ENCODE peak calls at places on chromosomes 1 and 21, in ten cellular contexts. B is A549, L is lower lobe of right lung, G is heart left ventricle, T is left lung, A is body of pancreas, O is HepG2, Y is HCT116, Q is Panc1, S is GM12878. H is an unnamed sample. For H3K4me1, the result is how much of the 10 kb centered on the place peaks cover.

GRCh38 chr1:47137925-47138615 is 829 bp downstream of the CYP4A22 start:
- ATAC-seq in O (peak), T (no peak), S (no peak), Y (no peak), Q (no peak), B (no peak), A (no peak), G (no peak), L (no peak), H (no peak)

GRCh38 chr1:18486195-18486594 is 5.5 kb downstream of the KLHDC7A start:
- ATAC-seq in O (peak), B (peak), L (no peak), T (no peak), A (no peak), Y (peak), Q (peak), S (no peak), G (no peak), H (no peak)

GRCh38 chr1:19010503-19010902 is 54.0 kb upstream of the IFFO2 start:
- ATAC-seq in A (peak), G (no peak), S (no peak), O (peak), Q (peak), B (no peak), Y (peak), T (peak), L (peak), H (no peak)

GRCh38 chr1:40711465-40712404 is 20.2 kb downstream of the NFYC start:
- ATAC-seq in Q (no peak), L (peak), T (peak), Y (peak), B (no peak), S (peak), A (no peak), O (no peak), G (peak), H (no peak)

GRCh38 chr1:245054105-245054831 is 100.5 kb upstream of the KIF26B start:
- ATAC-seq in O (no peak), B (no peak), L (peak), Y (no peak), T (peak), S (no peak), A (no peak), G (no peak), Q (no peak), H (no peak)

GRCh38 chr1:155813672-155814071 is 43.3 kb downstream of the GON4L start:
- ATAC-seq in A (no peak), B (no peak), L (no peak), G (no peak), O (no peak), S (no peak), Q (no peak), Y (no peak), T (no peak), H (no peak)

GRCh38 chr1:210850556-210850955 is 283.4 kb downstream of the KCNH1 start:
- ATAC-seq in B (peak), G (no peak), Q (no peak), O (no peak), S (no peak), T (no peak), A (no peak), Y (no peak), L (no peak), H (no peak)

GRCh38 chr1:161071886-161072371 is 2.2 kb upstream of the ARHGAP30 start:
- ATAC-seq in S (no peak), Y (peak), L (peak), B (peak), O (peak), G (peak), A (peak), T (peak), Q (peak), H (no peak)

GRCh38 chr1:196890668-196891067 is 2.8 kb downstream of the CFHR4 start:
- ATAC-seq in B (no peak), Y (no peak), T (no peak), G (no peak), A (no peak), Q (no peak), O (no peak), S (no peak), L (no peak), H (no peak)

GRCh38 chr1:38538834-38539233 is 320.7 kb downstream of the RRAGC start:
- ATAC-seq in Q (no peak), G (no peak), O (no peak), B (no peak), A (no peak), T (no peak), S (no peak), L (no peak), Y (no peak), H (no peak)

GRCh38 chr1:146051452-146051852 is 29.9 kb upstream of the HJV start:
- ATAC-seq in S (no peak), A (peak), T (peak), G (peak), Q (no peak), B (peak), L (peak), O (no peak), Y (no peak), H (peak)

GRCh38 chr1:234582186-234582585 is 27.8 kb downstream of the IRF2BP2 start:
- ATAC-seq in A (no peak), S (no peak), Y (no peak), Q (no peak), B (no peak), L (no peak), O (no peak), G (peak), T (no peak), H (no peak)

GRCh38 chr1:219528633-219529032 is 84.3 kb downstream of the ZC3H11B start:
- ATAC-seq in Y (no peak), T (no peak), G (no peak), O (no peak), Q (no peak), A (no peak), B (no peak), L (no peak), S (no peak), H (no peak)

GRCh38 chr1:37596182-37596667 is 488 bp upstream of the GNL2 start:
- ATAC-seq in A (no peak), S (no peak), T (peak), Y (peak), L (no peak), O (peak), G (peak), B (peak), Q (peak), H (no peak)

GRCh38 chr1:7117599-7118281 is 332.5 kb downstream of the CAMTA1 start:
- ATAC-seq in B (peak), A (peak), G (peak), S (no peak), L (peak), Y (peak), T (peak), O (peak), Q (peak), H (no peak)

GRCh38 chr1:160157174-160157573 is 5.8 kb downstream of the ATP1A4 start:
- ATAC-seq in T (no peak), B (no peak), Q (no peak), G (no peak), A (no peak), S (no peak), L (no peak), O (no peak), Y (no peak), H (no peak)

GRCh38 chr1:85363102-85363501 is 86.7 kb upstream of the BCL10 start:
- ATAC-seq in Q (no peak), T (no peak), S (no peak), G (no peak), O (no peak), B (no peak), L (no peak), A (no peak), Y (no peak), H (no peak)

GRCh38 chr1:21655748-21656147 is 13.4 kb downstream of the RAP1GAP start:
- ATAC-seq in T (peak), G (no peak), A (no peak), S (no peak), B (peak), Y (peak), Q (peak), O (peak), L (peak), H (no peak)

GRCh38 chr1:98692482-98692881 is 31.0 kb downstream of the SNX7 start:
- ATAC-seq in A (no peak), L (no peak), G (peak), Y (no peak), Q (no peak), S (no peak), O (no peak), T (no peak), B (no peak), H (no peak)

GRCh38 chr1:232435746-232436145 is 194.2 kb downstream of the SIPA1L2 start:
- ATAC-seq in A (no peak), Y (no peak), L (peak), S (no peak), Q (no peak), O (no peak), G (peak), B (no peak), T (peak), H (peak)

GRCh38 chr21:43938751-43939442 is 73.2 kb upstream of the TRAPPC10 start:
- ATAC-seq in T (peak), O (peak), G (peak), Y (peak), B (peak), S (peak), L (peak), Q (peak), A (peak), H (peak)

GRCh38 chr1:175225805-175226129 is 33.2 kb upstream of the KIAA0040 start:
- ATAC-seq in S (peak), T (no peak), A (no peak), O (no peak), Q (no peak), L (no peak), B (no peak), Y (peak), G (no peak), H (no peak)

GRCh38 chr21:35424122-35424521 is 375.0 kb upstream of the RUNX1 start:
- ATAC-seq in Q (no peak), G (peak), Y (no peak), O (no peak), L (no peak), A (no peak), B (no peak), T (no peak), S (no peak), H (peak)

GRCh38 chr1:42837742-42838141 is 8.7 kb upstream of the ZNF691 start:
- ATAC-seq in S (no peak), A (no peak), O (no peak), B (no peak), L (no peak), Q (no peak), G (no peak), Y (no peak), T (peak), H (no peak)

GRCh38 chr1:16082283-16083038 is 9.0 kb upstream of the FAM131C start:
- ATAC-seq in G (peak), B (peak), S (peak), A (peak), T (peak), Y (peak), O (peak), L (peak), Q (peak), H (peak)

GRCh38 chr1:168437821-168438220 is 106.0 kb downstream of the XCL2 start:
- ATAC-seq in B (no peak), L (no peak), Y (no peak), Q (no peak), O (no peak), S (no peak), A (no peak), T (no peak), G (no peak), H (no peak)

GRCh38 chr1:147210987-147211386 is 14.2 kb downstream of the FMO5 start:
- ATAC-seq in A (no peak), G (no peak), O (no peak), Y (no peak), S (no peak), L (no peak), T (no peak), B (no peak), Q (no peak), H (no peak)

GRCh38 chr1:94734963-94735899 is 84.9 kb upstream of the SLC44A3 start:
- ATAC-seq in O (no peak), T (peak), G (peak), L (peak), A (peak), S (no peak), Q (no peak), Y (peak), B (no peak), H (peak)

GRCh38 chr1:116078699-116079223 is 32.4 kb upstream of the MAB21L3 start:
- ATAC-seq in B (no peak), A (no peak), T (no peak), G (no peak), Y (no peak), S (no peak), O (no peak), L (no peak), Q (no peak), H (no peak)

GRCh38 chr1:43021547-43022474 is 63.1 kb upstream of the SLC2A1 start:
- ATAC-seq in G (no peak), O (no peak), Y (no peak), A (no peak), Q (no peak), S (no peak), T (no peak), L (no peak), B (no peak), H (no peak)

GRCh38 chr21:38478782-38479181 is 19.5 kb downstream of the ERG start:
- ATAC-seq in A (no peak), L (no peak), G (no peak), B (no peak), Y (no peak), Q (no peak), O (no peak), S (no peak), T (peak), H (no peak)

GRCh38 chr21:38474796-38475195 is 23.5 kb downstream of the ERG start:
- ATAC-seq in B (no peak), Y (no peak), A (no peak), T (no peak), L (no peak), Q (no peak), S (no peak), G (no peak), O (no peak), H (no peak)

GRCh38 chr21:38476385-38476784 is 21.9 kb downstream of the ERG start:
- ATAC-seq in A (peak), Y (no peak), Q (no peak), S (no peak), B (no peak), G (peak), O (no peak), T (peak), L (peak), H (peak)

GRCh38 chr21:38475519-38475918 is 22.8 kb downstream of the ERG start:
- ATAC-seq in S (no peak), O (no peak), B (no peak), Y (no peak), Q (no peak), T (no peak), L (peak), A (no peak), G (no peak), H (no peak)

DNA sequence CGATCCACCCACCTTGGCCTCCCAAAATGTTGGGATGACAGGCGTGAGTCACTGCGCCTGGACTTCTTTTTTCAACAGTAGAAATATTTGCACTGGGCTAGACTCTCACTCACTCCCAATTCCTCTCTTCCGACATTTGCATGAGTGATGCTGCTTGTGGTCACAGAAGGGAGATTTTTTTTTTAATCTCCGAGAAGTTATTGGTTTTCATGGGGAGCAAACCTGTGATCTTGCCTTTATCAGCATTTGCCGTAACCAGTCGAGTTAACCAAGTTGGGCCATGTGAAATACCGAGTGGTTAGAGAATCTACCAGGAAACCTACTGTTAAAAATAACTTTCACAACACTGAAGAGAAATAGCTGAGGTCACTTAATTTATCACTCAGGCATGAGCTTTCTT is 21.0 kb downstream of the ERG start:
- ATAC-seq in Y (no peak), Q (no peak), S (no peak), L (no peak), B (no peak), T (peak), G (peak), A (no peak), O (no peak), H (no peak)
- H3K4me1 ChIP-seq in Y (under half), Q (under half), S (under half), L (under half), B (under half), T (half or more), G (under half), A (under half), O (under half), H (under half)

DNA sequence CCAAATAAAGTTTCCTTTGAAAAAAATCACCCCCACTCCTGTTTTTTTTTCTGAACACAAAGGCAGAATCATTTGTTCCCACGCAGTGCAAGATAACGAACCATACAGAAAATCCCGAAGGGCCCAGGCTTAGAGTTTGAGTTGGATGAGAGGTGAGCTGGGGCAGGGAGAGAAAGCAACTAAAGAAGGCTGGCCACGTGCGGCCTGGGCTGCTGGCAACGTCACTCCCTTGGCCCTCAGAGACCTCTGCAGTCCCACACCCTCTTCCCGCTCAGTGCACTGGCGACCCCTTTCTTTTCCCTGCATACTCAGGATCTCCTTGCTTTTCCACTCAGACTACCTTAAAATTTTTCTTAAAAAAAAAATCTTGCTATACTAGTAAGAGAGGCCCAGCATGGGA is 28.2 kb upstream of the CRNN start:
- ATAC-seq in A (no peak), O (no peak), T (no peak), Q (no peak), L (no peak), Y (no peak), S (no peak), G (peak), B (no peak), H (no peak)
- H3K27ac ChIP-seq in A (no peak), O (no peak), T (no peak), Q (no peak), L (no peak), Y (no peak), S (no peak), G (peak), B (no peak), H (no peak)

GRCh38 chr1:27111771-27112573 is 43.0 kb downstream of the SLC9A1 start:
- ATAC-seq in G (peak), S (peak), B (peak), T (peak), A (peak), O (peak), Y (peak), L (peak), Q (peak), H (peak)
- TF ChIP-seq CTCF in G (peak), S (peak), B (no peak), T (peak), A (no peak), O (peak), Y (peak), L (peak), Q (no peak), H (peak)

DNA sequence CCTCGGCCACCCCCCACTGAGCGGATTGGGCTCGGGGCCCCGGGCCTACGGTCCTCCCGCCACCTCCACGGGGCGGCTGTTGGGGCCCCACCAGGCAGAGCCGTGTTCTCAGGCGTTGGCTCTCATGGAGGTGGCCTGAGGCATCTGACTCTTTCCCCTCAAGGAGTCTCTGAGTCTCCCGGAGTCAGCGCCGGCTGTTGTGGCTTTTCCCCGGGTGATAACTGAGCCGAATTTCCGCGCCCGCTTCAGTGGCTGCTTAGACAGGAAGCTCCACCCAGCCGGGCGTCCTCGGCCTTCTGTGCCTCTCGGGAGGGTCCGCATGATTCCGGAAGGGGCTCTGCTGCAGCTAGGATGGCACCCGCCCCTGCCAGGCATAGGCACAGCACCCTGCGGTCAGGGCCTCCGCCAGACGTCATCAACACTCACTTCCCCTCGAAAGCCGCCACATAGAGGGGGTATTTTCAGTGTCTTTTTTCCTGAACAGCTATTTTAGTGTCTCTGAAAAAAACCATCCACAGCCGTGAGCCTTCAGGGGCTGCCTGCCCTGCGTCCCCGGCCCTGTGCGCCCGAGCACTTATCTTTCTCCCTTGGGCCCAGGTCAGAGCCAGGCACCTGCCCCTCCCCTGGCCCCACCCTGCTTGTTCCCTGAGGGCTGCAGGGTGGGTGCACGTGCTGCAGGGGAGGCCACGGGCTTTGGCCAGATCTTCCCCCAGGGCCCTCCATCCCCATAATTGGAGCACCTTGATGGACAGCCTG is 72.9 kb downstream of the SKI start:
- ATAC-seq in S (peak), Q (no peak), T (peak), G (peak), A (peak), B (no peak), L (peak), Y (no peak), O (no peak), H (peak)
- H3K4me1 ChIP-seq in S (under half), Q (under half), T (under half), G (under half), A (under half), B (under half), L (half or more), Y (under half), O (under half), H (half or more)

DNA sequence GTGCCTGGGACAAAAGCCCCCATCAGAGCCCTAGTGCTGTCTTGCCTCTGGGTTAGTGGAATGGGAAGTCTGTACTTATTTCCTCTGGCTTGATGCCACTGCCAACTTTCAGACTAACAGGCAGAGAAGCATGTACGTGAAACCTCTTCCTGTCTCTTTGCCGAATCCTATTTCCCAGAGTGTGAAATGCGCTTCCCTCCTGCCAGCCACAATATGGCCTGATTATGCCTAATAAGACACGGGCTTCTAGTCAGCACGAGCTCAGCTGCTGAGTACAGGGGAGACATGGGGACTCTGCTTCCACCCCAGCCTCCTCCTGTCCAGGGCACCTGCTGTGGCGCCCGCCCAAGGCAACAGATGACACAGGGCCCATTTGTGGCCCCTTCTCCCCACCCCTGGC is 111.4 kb downstream of the KCND3 start:
- ATAC-seq in S (peak), Q (no peak), O (no peak), T (no peak), L (no peak), G (no peak), A (no peak), B (no peak), Y (no peak), H (no peak)
- H3K27ac ChIP-seq in S (no peak), Q (no peak), O (no peak), T (no peak), L (no peak), G (no peak), A (no peak), B (no peak), Y (no peak), H (no peak)

DNA sequence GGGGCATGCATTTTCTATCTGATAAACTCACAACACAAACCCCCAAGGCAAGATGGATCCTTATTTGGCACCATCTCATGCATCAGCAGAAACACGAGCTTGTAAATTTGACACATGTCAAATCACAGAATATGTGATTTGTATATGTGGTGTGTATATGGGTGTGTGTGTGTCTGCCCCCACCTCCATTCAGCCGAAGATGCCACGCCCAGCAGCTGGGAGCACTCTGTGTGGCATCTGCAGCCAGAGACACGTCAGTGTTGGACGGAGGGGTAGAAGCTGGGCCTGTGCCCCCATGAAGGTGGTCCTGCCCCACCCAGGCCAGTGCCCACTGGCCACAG is 108.4 kb downstream of the CAPN8 start:
- ATAC-seq in B (peak), A (no peak), G (no peak), L (peak), Y (peak), O (peak), Q (no peak), T (peak), S (peak), H (no peak)
- TF ChIP-seq CTCF in B (no peak), A (peak), G (no peak), L (no peak), Y (no peak), O (no peak), Q (peak), T (no peak), S (no peak), H (no peak)